ENCODE peak calls at places on chromosomes 1 and 21, in five cellular contexts. One of them, this sample, is unnamed.

GRCh38 chr21:16588433-16588860 is 858.7 kb downstream of the USP25 start:
- DNase-seq in fibroblast of pulmonary artery: peak
- DNase-seq in AG10803: peak
- DNase-seq in HFF-Myc: peak
- DNase-seq in fibroblast of lung: peak
- DNase-seq in this sample: peak

GRCh38 chr1:159959451-159959850 is 5.4 kb upstream of the SLAMF9 start:
- DNase-seq in fibroblast of lung: peak
- DNase-seq in AG10803: peak
- DNase-seq in HFF-Myc: no peak
- DNase-seq in fibroblast of pulmonary artery: peak
- DNase-seq in this sample: no peak

GRCh38 chr21:41726970-41727783 is 39.7 kb downstream of the RIPK4 start:
- DNase-seq in HFF-Myc: peak
- DNase-seq in fibroblast of pulmonary artery: peak
- DNase-seq in AG10803: peak
- DNase-seq in fibroblast of lung: peak
- DNase-seq in this sample: peak

GRCh38 chr1:228289996-228290881 is 82.4 kb downstream of the OBSCN start:
- DNase-seq in fibroblast of lung: no peak
- DNase-seq in HFF-Myc: no peak
- DNase-seq in AG10803: no peak
- DNase-seq in fibroblast of pulmonary artery: no peak
- DNase-seq in this sample: no peak

GRCh38 chr1:205440476-205441317 is 15.1 kb downstream of the BLACAT1 start:
- DNase-seq in AG10803: no peak
- DNase-seq in fibroblast of pulmonary artery: peak
- DNase-seq in fibroblast of lung: peak
- DNase-seq in HFF-Myc: no peak
- DNase-seq in this sample: no peak

GRCh38 chr1:1067284-1068076 is 6.6 kb downstream of the RNF223 start:
- DNase-seq in fibroblast of pulmonary artery: no peak
- DNase-seq in AG10803: no peak
- DNase-seq in HFF-Myc: no peak
- DNase-seq in fibroblast of lung: no peak
- DNase-seq in this sample: no peak

GRCh38 chr1:93814059-93814794 is 64.8 kb downstream of the DNTTIP2 start:
- DNase-seq in HFF-Myc: peak
- DNase-seq in fibroblast of lung: peak
- DNase-seq in fibroblast of pulmonary artery: peak
- DNase-seq in AG10803: peak
- DNase-seq in this sample: peak

GRCh38 chr1:22804333-22804906 is 93.8 kb downstream of the EPHB2 start:
- DNase-seq in AG10803: no peak
- DNase-seq in HFF-Myc: no peak
- DNase-seq in fibroblast of pulmonary artery: no peak
- DNase-seq in fibroblast of lung: peak
- DNase-seq in this sample: no peak

GRCh38 chr1:221271696-221272095 is 392.5 kb downstream of the HLX start:
- DNase-seq in AG10803: no peak
- DNase-seq in fibroblast of lung: no peak
- DNase-seq in HFF-Myc: no peak
- DNase-seq in fibroblast of pulmonary artery: no peak
- DNase-seq in this sample: no peak

GRCh38 chr21:42129300-42130266 is 58.5 kb downstream of the UMODL1 start:
- DNase-seq in HFF-Myc: no peak
- DNase-seq in AG10803: no peak
- DNase-seq in fibroblast of lung: no peak
- DNase-seq in fibroblast of pulmonary artery: no peak
- DNase-seq in this sample: no peak

GRCh38 chr1:175385316-175385715 is 192.7 kb upstream of the KIAA0040 start:
- DNase-seq in fibroblast of pulmonary artery: no peak
- DNase-seq in HFF-Myc: no peak
- DNase-seq in fibroblast of lung: peak
- DNase-seq in AG10803: no peak
- DNase-seq in this sample: no peak

GRCh38 chr1:78996791-78997190 is 9.7 kb downstream of the ADGRL4 start:
- DNase-seq in fibroblast of pulmonary artery: no peak
- DNase-seq in AG10803: no peak
- DNase-seq in HFF-Myc: no peak
- DNase-seq in fibroblast of lung: no peak
- DNase-seq in this sample: no peak

GRCh38 chr1:42923367-42924248 is 35.1 kb downstream of the SLC2A1 start:
- DNase-seq in fibroblast of lung: no peak
- DNase-seq in HFF-Myc: no peak
- DNase-seq in fibroblast of pulmonary artery: no peak
- DNase-seq in AG10803: no peak
- DNase-seq in this sample: no peak

GRCh38 chr1:160971618-160972056 is 17.0 kb upstream of the ITLN2 start:
- DNase-seq in AG10803: no peak
- DNase-seq in HFF-Myc: no peak
- DNase-seq in fibroblast of lung: no peak
- DNase-seq in fibroblast of pulmonary artery: no peak
- DNase-seq in this sample: no peak

GRCh38 chr1:42040159-42040558 is 113.1 kb upstream of the GUCA2B start:
- DNase-seq in fibroblast of pulmonary artery: no peak
- DNase-seq in fibroblast of lung: no peak
- DNase-seq in HFF-Myc: no peak
- DNase-seq in AG10803: no peak
- DNase-seq in this sample: no peak

GRCh38 chr1:153597206-153597605 is 15.7 kb downstream of the S100A16 start:
- DNase-seq in AG10803: no peak
- DNase-seq in fibroblast of lung: peak
- DNase-seq in fibroblast of pulmonary artery: no peak
- DNase-seq in HFF-Myc: no peak
- DNase-seq in this sample: peak

GRCh38 chr1:64107041-64107440 is 96.4 kb upstream of the UBE2U start:
- DNase-seq in AG10803: no peak
- DNase-seq in HFF-Myc: no peak
- DNase-seq in fibroblast of lung: peak
- DNase-seq in fibroblast of pulmonary artery: no peak
- DNase-seq in this sample: no peak

GRCh38 chr1:18849252-18849651 is 10.2 kb downstream of the TAS1R2 start:
- DNase-seq in AG10803: no peak
- DNase-seq in fibroblast of pulmonary artery: peak
- DNase-seq in HFF-Myc: no peak
- DNase-seq in fibroblast of lung: no peak
- DNase-seq in this sample: no peak

GRCh38 chr21:30209571-30209970 is 6.3 kb downstream of the CLDN8 start:
- DNase-seq in fibroblast of pulmonary artery: peak
- DNase-seq in HFF-Myc: no peak
- DNase-seq in fibroblast of lung: no peak
- DNase-seq in AG10803: no peak
- DNase-seq in this sample: no peak

GRCh38 chr1:47681735-47682134 is 243.9 kb downstream of the FOXD2 start:
- DNase-seq in AG10803: no peak
- DNase-seq in fibroblast of pulmonary artery: no peak
- DNase-seq in HFF-Myc: no peak
- DNase-seq in fibroblast of lung: no peak
- DNase-seq in this sample: no peak

GRCh38 chr21:44006017-44006624 is 6.0 kb upstream of the TRAPPC10 start:
- DNase-seq in AG10803: peak
- DNase-seq in fibroblast of lung: peak
- DNase-seq in fibroblast of pulmonary artery: peak
- DNase-seq in HFF-Myc: no peak
- DNase-seq in this sample: peak

GRCh38 chr1:59635057-59635456 is 179.7 kb upstream of the HOOK1 start:
- DNase-seq in AG10803: no peak
- DNase-seq in fibroblast of lung: no peak
- DNase-seq in fibroblast of pulmonary artery: no peak
- DNase-seq in HFF-Myc: no peak
- DNase-seq in this sample: peak

GRCh38 chr21:39650801-39651200 is 38.1 kb downstream of the B3GALT5 start:
- DNase-seq in HFF-Myc: no peak
- DNase-seq in fibroblast of pulmonary artery: no peak
- DNase-seq in AG10803: peak
- DNase-seq in fibroblast of lung: peak
- DNase-seq in this sample: no peak

GRCh38 chr1:39196244-39197215 is 8.0 kb upstream of the MACF1 start:
- DNase-seq in AG10803: peak
- DNase-seq in HFF-Myc: no peak
- DNase-seq in fibroblast of pulmonary artery: peak
- DNase-seq in fibroblast of lung: peak
- DNase-seq in this sample: peak

GRCh38 chr1:49728377-49728776 is 295.4 kb downstream of the AGBL4 start:
- DNase-seq in HFF-Myc: no peak
- DNase-seq in fibroblast of lung: peak
- DNase-seq in AG10803: no peak
- DNase-seq in fibroblast of pulmonary artery: no peak
- DNase-seq in this sample: no peak

GRCh38 chr1:87279966-87280535 is 48.6 kb upstream of the LMO4 start:
- DNase-seq in fibroblast of lung: peak
- DNase-seq in AG10803: no peak
- DNase-seq in fibroblast of pulmonary artery: peak
- DNase-seq in HFF-Myc: no peak
- DNase-seq in this sample: peak

GRCh38 chr1:168920456-168921094 is 185.9 kb upstream of the ATP1B1 start:
- DNase-seq in AG10803: peak
- DNase-seq in HFF-Myc: no peak
- DNase-seq in fibroblast of pulmonary artery: peak
- DNase-seq in fibroblast of lung: no peak
- DNase-seq in this sample: peak

GRCh38 chr1:167763525-167764220 is 41.9 kb downstream of the MPZL1 start:
- DNase-seq in AG10803: peak
- DNase-seq in HFF-Myc: no peak
- DNase-seq in fibroblast of lung: peak
- DNase-seq in fibroblast of pulmonary artery: peak
- DNase-seq in this sample: no peak

GRCh38 chr21:42337276-42337675 is 13.5 kb downstream of the TFF2 start:
- DNase-seq in HFF-Myc: no peak
- DNase-seq in fibroblast of lung: no peak
- DNase-seq in fibroblast of pulmonary artery: no peak
- DNase-seq in AG10803: no peak
- DNase-seq in this sample: no peak

GRCh38 chr1:193011395-193011794 is 47.8 kb downstream of the UCHL5 start:
- DNase-seq in fibroblast of pulmonary artery: no peak
- DNase-seq in fibroblast of lung: no peak
- DNase-seq in AG10803: no peak
- DNase-seq in HFF-Myc: no peak
- DNase-seq in this sample: no peak

GRCh38 chr1:32659581-32659980 is 8.6 kb downstream of the RBBP4 start:
- DNase-seq in AG10803: no peak
- DNase-seq in fibroblast of pulmonary artery: no peak
- DNase-seq in fibroblast of lung: no peak
- DNase-seq in HFF-Myc: no peak
- DNase-seq in this sample: no peak

GRCh38 chr21:43591468-43592050 is 67.7 kb downstream of the HSF2BP start:
- DNase-seq in fibroblast of pulmonary artery: peak
- DNase-seq in HFF-Myc: no peak
- DNase-seq in AG10803: no peak
- DNase-seq in fibroblast of lung: no peak
- DNase-seq in this sample: peak

GRCh38 chr1:169360415-169360814 is 7.2 kb downstream of the NME7 start:
- DNase-seq in HFF-Myc: no peak
- DNase-seq in fibroblast of pulmonary artery: no peak
- DNase-seq in fibroblast of lung: no peak
- DNase-seq in AG10803: no peak
- DNase-seq in this sample: no peak

GRCh38 chr1:182086136-182086535 is 24.6 kb upstream of the ZNF648 start:
- DNase-seq in fibroblast of pulmonary artery: no peak
- DNase-seq in fibroblast of lung: no peak
- DNase-seq in HFF-Myc: no peak
- DNase-seq in AG10803: no peak
- DNase-seq in this sample: no peak

GRCh38 chr1:82820816-82821215 is 1020.1 kb downstream of the ADGRL2 start:
- DNase-seq in HFF-Myc: no peak
- DNase-seq in fibroblast of lung: no peak
- DNase-seq in fibroblast of pulmonary artery: no peak
- DNase-seq in AG10803: no peak
- DNase-seq in this sample: no peak

GRCh38 chr1:59678809-59679228 is 135.9 kb upstream of the HOOK1 start:
- DNase-seq in AG10803: peak
- DNase-seq in fibroblast of pulmonary artery: peak
- DNase-seq in HFF-Myc: peak
- DNase-seq in fibroblast of lung: peak
- DNase-seq in this sample: peak

GRCh38 chr1:119982006-119982405 is 85.7 kb upstream of the ADAM30 start:
- DNase-seq in fibroblast of pulmonary artery: peak
- DNase-seq in fibroblast of lung: peak
- DNase-seq in AG10803: peak
- DNase-seq in HFF-Myc: no peak
- DNase-seq in this sample: no peak

DNA sequence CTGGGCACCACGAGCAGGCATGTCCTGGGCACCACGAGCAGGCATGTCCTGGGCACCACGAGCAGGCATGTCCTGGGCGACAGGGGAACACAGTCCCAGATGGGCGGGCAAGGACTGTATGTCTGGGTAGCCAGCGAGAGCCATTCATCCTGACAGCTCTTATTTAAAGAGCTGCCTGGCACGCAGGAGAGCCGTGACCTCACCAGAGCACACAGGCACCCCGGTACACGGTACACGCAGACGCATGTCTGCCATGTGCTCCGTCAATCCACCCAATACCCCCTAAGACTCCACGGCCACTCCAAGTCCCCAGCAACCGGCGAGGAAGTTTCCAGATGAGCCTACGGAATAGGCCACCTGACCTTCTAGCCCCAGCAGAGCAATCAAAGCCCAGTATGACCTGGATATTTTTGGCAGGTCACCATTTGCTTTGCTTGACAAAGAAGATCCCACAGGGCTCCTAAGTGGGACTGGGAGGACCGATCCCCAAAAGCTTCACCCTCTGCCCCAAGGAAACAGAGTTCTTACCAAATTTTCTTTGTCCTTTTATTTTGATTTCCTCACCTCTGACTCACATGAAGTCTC is 51.7 kb downstream of the CASZ1 start:
- DNase-seq in AG10803: no peak
- DNase-seq in fibroblast of pulmonary artery: no peak
- DNase-seq in HFF-Myc: no peak
- DNase-seq in fibroblast of lung: no peak
- DNase-seq in this sample: no peak
- H3K4me3 ChIP-seq in AG10803: no peak
- H3K4me3 ChIP-seq in fibroblast of pulmonary artery: no peak
- H3K4me3 ChIP-seq in HFF-Myc: no peak
- H3K4me3 ChIP-seq in fibroblast of lung: no peak
- H3K4me3 ChIP-seq in this sample: no peak

GRCh38 chr1:6447016-6447817 is 18.8 kb downstream of the TNFRSF25 start:
- DNase-seq in HFF-Myc: no peak
- DNase-seq in fibroblast of pulmonary artery: no peak
- DNase-seq in fibroblast of lung: no peak
- DNase-seq in AG10803: no peak
- DNase-seq in this sample: no peak
- TF ChIP-seq CTCF in HFF-Myc: no peak
- TF ChIP-seq CTCF in fibroblast of pulmonary artery: no peak
- TF ChIP-seq CTCF in fibroblast of lung: no peak
- TF ChIP-seq CTCF in AG10803: no peak
- TF ChIP-seq CTCF in this sample: no peak

GRCh38 chr1:201736707-201737320 is 92.1 kb upstream of the IPO9 start:
- DNase-seq in fibroblast of pulmonary artery: no peak
- DNase-seq in HFF-Myc: no peak
- DNase-seq in fibroblast of lung: no peak
- DNase-seq in AG10803: no peak
- DNase-seq in this sample: no peak
- H3K4me3 ChIP-seq in fibroblast of pulmonary artery: no peak
- H3K4me3 ChIP-seq in HFF-Myc: no peak
- H3K4me3 ChIP-seq in fibroblast of lung: no peak
- H3K4me3 ChIP-seq in AG10803: no peak
- H3K4me3 ChIP-seq in this sample: no peak

GRCh38 chr1:43986712-43987111 is 4.7 kb upstream of the CCDC24 start:
- DNase-seq in fibroblast of lung: no peak
- DNase-seq in fibroblast of pulmonary artery: no peak
- DNase-seq in AG10803: no peak
- DNase-seq in HFF-Myc: no peak
- DNase-seq in this sample: no peak
- TF ChIP-seq CTCF in fibroblast of lung: peak
- TF ChIP-seq CTCF in fibroblast of pulmonary artery: peak
- TF ChIP-seq CTCF in AG10803: no peak
- TF ChIP-seq CTCF in HFF-Myc: no peak
- TF ChIP-seq CTCF in this sample: no peak

GRCh38 chr1:183841950-183842816 is 37.3 kb downstream of the RGL1 start:
- DNase-seq in fibroblast of pulmonary artery: peak
- DNase-seq in AG10803: peak
- DNase-seq in fibroblast of lung: peak
- DNase-seq in HFF-Myc: peak
- DNase-seq in this sample: peak
- H3K4me3 ChIP-seq in fibroblast of pulmonary artery: peak
- H3K4me3 ChIP-seq in AG10803: peak
- H3K4me3 ChIP-seq in fibroblast of lung: peak
- H3K4me3 ChIP-seq in HFF-Myc: no peak
- H3K4me3 ChIP-seq in this sample: peak

This sample was measured in foreskin fibroblast.